ENCODE peak calls at places on chromosomes 4 and X, in seven cellular contexts. Y is sigmoid colon, M is heart right ventricle, E is mammary epithelial cell, J is Calu3, A is choroid plexus epithelial cell, H is keratinocyte. T is an unnamed sample.

GRCh38 chr4:99002274-99002673 is 6.8 kb downstream of the METAP1 start:
- DNase-seq in Y (no peak), A (no peak), E (peak; percentile 54), J (no peak), H (no peak), M (no peak), T (no peak)

GRCh38 chr4:15690020-15690809 is 8.6 kb downstream of the FAM200B start:
- DNase-seq in M (no peak), H (peak; percentile 64), A (peak; percentile 96), E (peak; percentile 88), Y (no peak), J (peak; percentile 18), T (no peak)

GRCh38 chrX:101803451-101803850 is 128.4 kb downstream of the ZMAT1 start:
- DNase-seq in M (no peak), Y (no peak), J (no peak), E (no peak), A (peak; percentile 34), H (no peak), T (no peak)

GRCh38 chr4:179695175-179695574 is 2252.9 kb upstream of the AGA start:
- DNase-seq in M (no peak), Y (no peak), A (peak; percentile 21), E (peak; percentile 5), H (no peak), J (no peak), T (no peak)

GRCh38 chr4:126004936-126005335 is 690.2 kb downstream of the FAT4 start:
- DNase-seq in Y (no peak), M (no peak), A (peak; percentile 57), H (no peak), E (peak; percentile 39), J (peak; percentile 1), T (no peak)

GRCh38 chr4:152265149-152265621 is 270.7 kb downstream of the FBXW7 start:
- DNase-seq in J (no peak), Y (no peak), A (peak; percentile 77), M (no peak), E (peak; percentile 90), H (peak; percentile 69), T (no peak)

GRCh38 chr4:36394352-36394903 is 113.0 kb downstream of the DTHD1 start:
- DNase-seq in J (no peak), H (peak; percentile 4), Y (no peak), E (no peak), A (no peak), M (no peak), T (no peak)

GRCh38 chr4:77706717-77707116 is 101.1 kb downstream of the CXCL13 start:
- DNase-seq in M (no peak), Y (no peak), J (no peak), H (no peak), E (no peak), A (no peak), T (no peak)

GRCh38 chr4:133062851-133063250 is 86.2 kb upstream of the PCDH10 start:
- DNase-seq in M (no peak), J (no peak), Y (no peak), E (no peak), A (no peak), H (no peak), T (no peak)

GRCh38 chrX:80766916-80767315 is 42.8 kb downstream of the BRWD3 start:
- DNase-seq in A (no peak), H (no peak), E (no peak), Y (no peak), M (no peak), J (no peak), T (no peak)
- TF ChIP-seq CTCF in A (no peak), H (no peak), E (no peak), Y (no peak), M (no peak), J (no peak), T (no peak)

DNA sequence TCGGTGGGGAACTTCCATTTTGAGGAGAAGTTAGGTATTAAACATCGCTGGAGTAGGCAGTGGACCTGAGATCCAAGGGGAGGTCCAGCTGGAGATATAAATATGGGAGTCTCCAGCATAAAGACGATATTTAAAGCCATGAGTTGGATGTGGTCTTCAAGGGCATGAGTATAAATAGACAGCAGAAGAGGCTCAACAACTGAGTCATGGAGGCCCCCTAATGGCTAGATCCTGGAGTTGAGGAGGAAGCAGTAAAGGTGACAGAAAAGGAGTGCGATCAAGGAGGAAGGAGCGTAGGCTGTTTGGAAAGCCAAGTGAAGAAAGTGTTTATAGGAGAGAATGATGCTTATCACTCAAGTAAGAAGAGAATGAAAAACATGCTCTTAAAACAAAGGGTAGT is 18.1 kb upstream of the APBB2 start:
- DNase-seq in A (peak; percentile 49), Y (no peak), J (no peak), M (no peak), E (no peak), H (no peak), T (no peak)
- TF ChIP-seq CTCF in A (peak; percentile 49), Y (no peak), J (no peak), M (no peak), E (no peak), H (peak; percentile 33), T (no peak)

DNA sequence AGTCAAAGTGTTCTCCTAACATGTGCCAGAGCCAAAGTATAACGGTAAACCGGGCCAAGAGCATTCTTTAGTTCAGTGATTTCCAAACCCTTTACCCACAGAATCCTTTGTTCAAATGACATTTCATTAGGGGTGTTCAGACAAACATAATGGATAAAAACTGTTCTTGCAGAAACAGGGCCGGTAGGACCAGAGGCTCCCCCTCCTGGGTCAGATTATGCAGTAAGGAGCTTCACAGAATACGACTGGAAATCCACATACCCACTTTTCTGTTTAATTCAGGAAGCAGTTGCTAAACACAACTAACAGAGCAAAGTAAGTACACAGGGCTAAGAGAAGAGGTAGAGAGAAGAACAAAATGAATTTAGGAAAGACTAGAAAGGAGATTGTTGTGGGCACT is 46.6 kb upstream of the TMEM184C start:
- DNase-seq in H (no peak), E (no peak), J (no peak), A (peak; percentile 73), M (no peak), Y (no peak), T (no peak)
- TF ChIP-seq CTCF in H (no peak), E (no peak), J (no peak), A (peak; percentile 65), M (no peak), Y (no peak), T (no peak)

GRCh38 chrX:15468036-15468435 is 25.1 kb downstream of the PIR start:
- DNase-seq in A (peak; percentile 68), E (peak; percentile 78), Y (no peak), J (no peak), M (no peak), H (no peak), T (no peak)
- TF ChIP-seq CTCF in A (peak; percentile 51), E (peak; percentile 47), Y (peak; percentile 12), J (no peak), M (peak; percentile 44), H (peak; percentile 43), T (peak; percentile 51)

DNA sequence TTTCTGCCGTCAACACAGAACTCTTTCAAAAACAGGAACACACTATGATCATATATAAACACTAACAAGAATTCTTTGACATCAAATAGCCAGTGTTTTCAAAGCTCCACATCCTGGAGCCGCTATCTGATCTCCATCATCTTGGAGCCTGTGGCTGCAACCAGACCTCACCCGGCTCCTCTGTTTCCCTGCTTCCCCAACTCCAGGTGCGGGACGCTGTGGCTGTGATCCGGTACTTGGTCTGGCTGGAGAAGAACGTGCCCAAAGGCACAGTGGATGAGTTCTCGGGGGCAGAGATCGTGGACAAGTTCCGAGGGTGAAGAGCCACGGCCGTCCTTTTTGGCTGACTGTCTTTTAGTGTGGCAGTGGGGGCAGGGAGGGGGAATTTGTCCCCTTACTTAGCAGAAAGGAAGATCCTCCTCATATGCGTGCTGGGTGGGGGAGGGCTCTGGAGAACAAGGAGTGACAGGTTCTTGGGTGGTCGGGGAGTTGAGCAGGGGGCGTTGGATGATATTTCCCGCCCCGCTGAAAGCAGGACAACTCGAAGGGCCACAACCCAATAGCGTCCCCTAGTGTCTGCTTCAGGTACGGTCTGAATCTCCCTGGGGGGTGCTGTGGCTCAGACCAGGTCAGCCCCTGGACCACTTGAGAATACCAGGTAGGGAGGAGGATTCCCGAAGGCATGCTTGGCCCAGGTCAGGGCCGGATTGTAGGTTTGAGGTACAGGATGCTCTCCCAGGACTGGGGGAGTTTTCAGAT is 15.7 kb downstream of the XPNPEP2 start:
- DNase-seq in Y (no peak), H (no peak), A (no peak), E (no peak), M (no peak), J (no peak), T (no peak)
- TF ChIP-seq CTCF in Y (no peak), H (peak; percentile 48), A (no peak), E (peak; percentile 16), M (peak; percentile 37), J (no peak), T (peak; percentile 36)

GRCh38 chrX:135698924-135699323 is 14.5 kb upstream of the CT45A1 start:
- DNase-seq in J (no peak), H (no peak), A (no peak), Y (no peak), E (no peak), M (no peak), T (no peak)
- TF ChIP-seq CTCF in J (no peak), H (no peak), A (no peak), Y (no peak), E (no peak), M (no peak), T (no peak)

GRCh38 chr4:136583567-136583966 is 948.7 kb downstream of the PCDH18 start:
- DNase-seq in H (no peak), A (no peak), J (no peak), M (no peak), Y (no peak), E (no peak), T (no peak)
- TF ChIP-seq CTCF in H (no peak), A (no peak), J (no peak), M (no peak), Y (no peak), E (no peak), T (no peak)

GRCh38 chrX:153635388-153635787 is 11.6 kb upstream of the DUSP9 start:
- DNase-seq in J (no peak), M (no peak), H (no peak), Y (peak; percentile 44), E (no peak), A (no peak), T (no peak)

GRCh38 chrX:153637121-153638040 is 9.6 kb upstream of the DUSP9 start:
- DNase-seq in E (no peak), M (no peak), A (no peak), Y (no peak), J (no peak), H (no peak), T (no peak)

GRCh38 chrX:153636716-153637115 is 10.3 kb upstream of the DUSP9 start:
- DNase-seq in J (no peak), M (no peak), E (no peak), A (no peak), Y (peak; percentile 40), H (no peak), T (no peak)

GRCh38 chrX:153634832-153635231 is 12.2 kb upstream of the DUSP9 start:
- DNase-seq in A (no peak), J (no peak), Y (peak; percentile 55), E (no peak), M (no peak), H (no peak), T (no peak)

GRCh38 chrX:153635788-153636668 is 11.0 kb upstream of the DUSP9 start:
- DNase-seq in J (peak; percentile 67), H (no peak), E (no peak), A (peak; percentile 16), Y (peak; percentile 50), M (no peak), T (no peak)
- TF ChIP-seq CTCF in J (peak; percentile 41), H (no peak), E (peak; percentile 28), A (peak; percentile 49), Y (no peak), M (peak; percentile 21), T (no peak)